ENCODE peak calls at places on chromosomes 7 and 10, in ten cellular contexts. One of them, this sample, is unnamed.

GRCh38 chr10:5720182-5720581 is 35.5 kb downstream of the TASOR2 start:
- DNase-seq in NCI-H1048: no peak
- DNase-seq in omental fat pad: no peak
- DNase-seq in AG04449: no peak
- DNase-seq in T-helper 9 cell: no peak
- DNase-seq in T-cell: no peak
- DNase-seq in GM20000: no peak
- DNase-seq in HuH-7: no peak
- DNase-seq in stimulated activated effector memory CD8-positive, alpha-beta T cell treated with anti-CD3 and anti-CD28 coated beads, Interleukin-12 subunit alpha, Interleukin-12 subunit beta, amount 100 ng/mL, for 72 hours: no peak
- DNase-seq in NB4: no peak
- DNase-seq in this sample: no peak

GRCh38 chr10:126087274-126087673 is 190.9 kb downstream of the FANK1 start:
- DNase-seq in NCI-H1048: no peak
- DNase-seq in omental fat pad: no peak
- DNase-seq in AG04449: no peak
- DNase-seq in T-helper 9 cell: no peak
- DNase-seq in T-cell: no peak
- DNase-seq in GM20000: no peak
- DNase-seq in HuH-7: no peak
- DNase-seq in stimulated activated effector memory CD8-positive, alpha-beta T cell treated with anti-CD3 and anti-CD28 coated beads, Interleukin-12 subunit alpha, Interleukin-12 subunit beta, amount 100 ng/mL, for 72 hours: no peak
- DNase-seq in NB4: no peak
- DNase-seq in this sample: no peak

GRCh38 chr7:30023524-30023923 is 3.0 kb downstream of the FKBP14 start:
- DNase-seq in NCI-H1048: no peak
- DNase-seq in omental fat pad: no peak
- DNase-seq in AG04449: no peak
- DNase-seq in T-helper 9 cell: no peak
- DNase-seq in T-cell: no peak
- DNase-seq in GM20000: no peak
- DNase-seq in HuH-7: no peak
- DNase-seq in stimulated activated effector memory CD8-positive, alpha-beta T cell treated with anti-CD3 and anti-CD28 coated beads, Interleukin-12 subunit alpha, Interleukin-12 subunit beta, amount 100 ng/mL, for 72 hours: no peak
- DNase-seq in NB4: no peak
- DNase-seq in this sample: no peak

GRCh38 chr7:5457245-5457735 is 33.7 kb upstream of the TNRC18 start:
- DNase-seq in NCI-H1048: no peak
- DNase-seq in omental fat pad: no peak
- DNase-seq in AG04449: no peak
- DNase-seq in T-helper 9 cell: no peak
- DNase-seq in T-cell: no peak
- DNase-seq in GM20000: no peak
- DNase-seq in HuH-7: no peak
- DNase-seq in stimulated activated effector memory CD8-positive, alpha-beta T cell treated with anti-CD3 and anti-CD28 coated beads, Interleukin-12 subunit alpha, Interleukin-12 subunit beta, amount 100 ng/mL, for 72 hours: no peak
- DNase-seq in NB4: peak; percentile 92
- DNase-seq in this sample: no peak

GRCh38 chr7:38186593-38187314 is 8.7 kb downstream of the STARD3NL start:
- DNase-seq in NCI-H1048: no peak
- DNase-seq in omental fat pad: no peak
- DNase-seq in AG04449: no peak
- DNase-seq in T-helper 9 cell: no peak
- DNase-seq in T-cell: no peak
- DNase-seq in GM20000: no peak
- DNase-seq in HuH-7: no peak
- DNase-seq in stimulated activated effector memory CD8-positive, alpha-beta T cell treated with anti-CD3 and anti-CD28 coated beads, Interleukin-12 subunit alpha, Interleukin-12 subunit beta, amount 100 ng/mL, for 72 hours: no peak
- DNase-seq in NB4: peak; percentile 41
- DNase-seq in this sample: no peak

GRCh38 chr10:91127341-91128082 is 93.0 kb upstream of the PCGF5 start:
- DNase-seq in NCI-H1048: no peak
- DNase-seq in omental fat pad: no peak
- DNase-seq in AG04449: no peak
- DNase-seq in T-helper 9 cell: no peak
- DNase-seq in T-cell: no peak
- DNase-seq in GM20000: no peak
- DNase-seq in HuH-7: no peak
- DNase-seq in stimulated activated effector memory CD8-positive, alpha-beta T cell treated with anti-CD3 and anti-CD28 coated beads, Interleukin-12 subunit alpha, Interleukin-12 subunit beta, amount 100 ng/mL, for 72 hours: no peak
- DNase-seq in NB4: peak; percentile 26
- DNase-seq in this sample: no peak

GRCh38 chr7:130853503-130854279 is 119.7 kb upstream of the KLF14 start:
- DNase-seq in NCI-H1048: no peak
- DNase-seq in omental fat pad: no peak
- DNase-seq in AG04449: peak; percentile 31
- DNase-seq in T-helper 9 cell: no peak
- DNase-seq in T-cell: no peak
- DNase-seq in GM20000: no peak
- DNase-seq in HuH-7: no peak
- DNase-seq in stimulated activated effector memory CD8-positive, alpha-beta T cell treated with anti-CD3 and anti-CD28 coated beads, Interleukin-12 subunit alpha, Interleukin-12 subunit beta, amount 100 ng/mL, for 72 hours: no peak
- DNase-seq in NB4: no peak
- DNase-seq in this sample: no peak

GRCh38 chr10:104197364-104197763 is 34.8 kb downstream of the CFAP43 start:
- DNase-seq in NCI-H1048: no peak
- DNase-seq in omental fat pad: no peak
- DNase-seq in AG04449: no peak
- DNase-seq in T-helper 9 cell: no peak
- DNase-seq in T-cell: no peak
- DNase-seq in GM20000: no peak
- DNase-seq in HuH-7: no peak
- DNase-seq in stimulated activated effector memory CD8-positive, alpha-beta T cell treated with anti-CD3 and anti-CD28 coated beads, Interleukin-12 subunit alpha, Interleukin-12 subunit beta, amount 100 ng/mL, for 72 hours: no peak
- DNase-seq in NB4: no peak
- DNase-seq in this sample: no peak

GRCh38 chr10:43048301-43049051 is 28.4 kb upstream of the RET start:
- DNase-seq in NCI-H1048: no peak
- DNase-seq in omental fat pad: peak; percentile 14
- DNase-seq in AG04449: peak; percentile 31
- DNase-seq in T-helper 9 cell: no peak
- DNase-seq in T-cell: no peak
- DNase-seq in GM20000: no peak
- DNase-seq in HuH-7: no peak
- DNase-seq in stimulated activated effector memory CD8-positive, alpha-beta T cell treated with anti-CD3 and anti-CD28 coated beads, Interleukin-12 subunit alpha, Interleukin-12 subunit beta, amount 100 ng/mL, for 72 hours: no peak
- DNase-seq in NB4: no peak
- DNase-seq in this sample: peak; percentile 26

GRCh38 chr10:7233259-7233991 is 177.4 kb downstream of the SFMBT2 start:
- DNase-seq in NCI-H1048: no peak
- DNase-seq in omental fat pad: no peak
- DNase-seq in AG04449: no peak
- DNase-seq in T-helper 9 cell: no peak
- DNase-seq in T-cell: no peak
- DNase-seq in GM20000: no peak
- DNase-seq in HuH-7: no peak
- DNase-seq in stimulated activated effector memory CD8-positive, alpha-beta T cell treated with anti-CD3 and anti-CD28 coated beads, Interleukin-12 subunit alpha, Interleukin-12 subunit beta, amount 100 ng/mL, for 72 hours: no peak
- DNase-seq in NB4: no peak
- DNase-seq in this sample: no peak

GRCh38 chr7:137471128-137471527 is 127.6 kb upstream of the PTN start:
- DNase-seq in NCI-H1048: no peak
- DNase-seq in omental fat pad: no peak
- DNase-seq in AG04449: no peak
- DNase-seq in T-helper 9 cell: no peak
- DNase-seq in T-cell: no peak
- DNase-seq in GM20000: no peak
- DNase-seq in HuH-7: no peak
- DNase-seq in stimulated activated effector memory CD8-positive, alpha-beta T cell treated with anti-CD3 and anti-CD28 coated beads, Interleukin-12 subunit alpha, Interleukin-12 subunit beta, amount 100 ng/mL, for 72 hours: no peak
- DNase-seq in NB4: no peak
- DNase-seq in this sample: no peak

GRCh38 chr10:113047151-113047550 is 97.1 kb downstream of the TCF7L2 start:
- DNase-seq in NCI-H1048: no peak
- DNase-seq in omental fat pad: no peak
- DNase-seq in AG04449: no peak
- DNase-seq in T-helper 9 cell: no peak
- DNase-seq in T-cell: no peak
- DNase-seq in GM20000: no peak
- DNase-seq in HuH-7: no peak
- DNase-seq in stimulated activated effector memory CD8-positive, alpha-beta T cell treated with anti-CD3 and anti-CD28 coated beads, Interleukin-12 subunit alpha, Interleukin-12 subunit beta, amount 100 ng/mL, for 72 hours: no peak
- DNase-seq in NB4: no peak
- DNase-seq in this sample: no peak

GRCh38 chr10:129459762-129460539 is 7.1 kb upstream of the MGMT start:
- DNase-seq in NCI-H1048: no peak
- DNase-seq in omental fat pad: no peak
- DNase-seq in AG04449: no peak
- DNase-seq in T-helper 9 cell: no peak
- DNase-seq in T-cell: no peak
- DNase-seq in GM20000: no peak
- DNase-seq in HuH-7: no peak
- DNase-seq in stimulated activated effector memory CD8-positive, alpha-beta T cell treated with anti-CD3 and anti-CD28 coated beads, Interleukin-12 subunit alpha, Interleukin-12 subunit beta, amount 100 ng/mL, for 72 hours: no peak
- DNase-seq in NB4: peak; percentile 68
- DNase-seq in this sample: no peak

GRCh38 chr7:2501947-2502646 is 17.5 kb upstream of the LFNG start:
- DNase-seq in NCI-H1048: no peak
- DNase-seq in omental fat pad: no peak
- DNase-seq in AG04449: no peak
- DNase-seq in T-helper 9 cell: no peak
- DNase-seq in T-cell: no peak
- DNase-seq in GM20000: no peak
- DNase-seq in HuH-7: no peak
- DNase-seq in stimulated activated effector memory CD8-positive, alpha-beta T cell treated with anti-CD3 and anti-CD28 coated beads, Interleukin-12 subunit alpha, Interleukin-12 subunit beta, amount 100 ng/mL, for 72 hours: no peak
- DNase-seq in NB4: no peak
- DNase-seq in this sample: peak; percentile 75

GRCh38 chr10:48289652-48290238 is 15.2 kb upstream of the FRMPD2 start:
- DNase-seq in NCI-H1048: peak; percentile 20
- DNase-seq in omental fat pad: no peak
- DNase-seq in AG04449: no peak
- DNase-seq in T-helper 9 cell: peak; percentile 33
- DNase-seq in T-cell: peak; percentile 18
- DNase-seq in GM20000: peak; percentile 60
- DNase-seq in HuH-7: peak; percentile 34
- DNase-seq in stimulated activated effector memory CD8-positive, alpha-beta T cell treated with anti-CD3 and anti-CD28 coated beads, Interleukin-12 subunit alpha, Interleukin-12 subunit beta, amount 100 ng/mL, for 72 hours: peak; percentile 22
- DNase-seq in NB4: peak; percentile 68
- DNase-seq in this sample: peak; percentile 63

GRCh38 chr7:3558410-3558809 is 257.4 kb downstream of the SDK1 start:
- DNase-seq in NCI-H1048: no peak
- DNase-seq in omental fat pad: no peak
- DNase-seq in AG04449: no peak
- DNase-seq in T-helper 9 cell: no peak
- DNase-seq in T-cell: no peak
- DNase-seq in GM20000: no peak
- DNase-seq in HuH-7: no peak
- DNase-seq in stimulated activated effector memory CD8-positive, alpha-beta T cell treated with anti-CD3 and anti-CD28 coated beads, Interleukin-12 subunit alpha, Interleukin-12 subunit beta, amount 100 ng/mL, for 72 hours: no peak
- DNase-seq in NB4: no peak
- DNase-seq in this sample: no peak

GRCh38 chr10:124063736-124064135 is 29.7 kb downstream of the CHST15 start:
- DNase-seq in NCI-H1048: no peak
- DNase-seq in omental fat pad: no peak
- DNase-seq in AG04449: peak; percentile 83
- DNase-seq in T-helper 9 cell: no peak
- DNase-seq in T-cell: no peak
- DNase-seq in GM20000: no peak
- DNase-seq in HuH-7: no peak
- DNase-seq in stimulated activated effector memory CD8-positive, alpha-beta T cell treated with anti-CD3 and anti-CD28 coated beads, Interleukin-12 subunit alpha, Interleukin-12 subunit beta, amount 100 ng/mL, for 72 hours: no peak
- DNase-seq in NB4: no peak
- DNase-seq in this sample: no peak

GRCh38 chr7:151008143-151008510 is 16.2 kb downstream of the ATG9B start:
- DNase-seq in NCI-H1048: no peak
- DNase-seq in omental fat pad: no peak
- DNase-seq in AG04449: no peak
- DNase-seq in T-helper 9 cell: no peak
- DNase-seq in T-cell: no peak
- DNase-seq in GM20000: no peak
- DNase-seq in HuH-7: no peak
- DNase-seq in stimulated activated effector memory CD8-positive, alpha-beta T cell treated with anti-CD3 and anti-CD28 coated beads, Interleukin-12 subunit alpha, Interleukin-12 subunit beta, amount 100 ng/mL, for 72 hours: no peak
- DNase-seq in NB4: no peak
- DNase-seq in this sample: no peak

GRCh38 chr7:129351320-129351719 is 82.9 kb upstream of the STRIP2 start:
- DNase-seq in NCI-H1048: no peak
- DNase-seq in omental fat pad: no peak
- DNase-seq in AG04449: no peak
- DNase-seq in T-helper 9 cell: no peak
- DNase-seq in T-cell: no peak
- DNase-seq in GM20000: peak; percentile 19
- DNase-seq in HuH-7: no peak
- DNase-seq in stimulated activated effector memory CD8-positive, alpha-beta T cell treated with anti-CD3 and anti-CD28 coated beads, Interleukin-12 subunit alpha, Interleukin-12 subunit beta, amount 100 ng/mL, for 72 hours: no peak
- DNase-seq in NB4: no peak
- DNase-seq in this sample: no peak

GRCh38 chr7:8303904-8304528 is 42.0 kb upstream of the ICA1 start:
- DNase-seq in NCI-H1048: no peak
- DNase-seq in omental fat pad: no peak
- DNase-seq in AG04449: no peak
- DNase-seq in T-helper 9 cell: no peak
- DNase-seq in T-cell: no peak
- DNase-seq in GM20000: no peak
- DNase-seq in HuH-7: peak; percentile 17
- DNase-seq in stimulated activated effector memory CD8-positive, alpha-beta T cell treated with anti-CD3 and anti-CD28 coated beads, Interleukin-12 subunit alpha, Interleukin-12 subunit beta, amount 100 ng/mL, for 72 hours: no peak
- DNase-seq in NB4: no peak
- DNase-seq in this sample: no peak

GRCh38 chr7:112204072-112204775 is 2.0 kb downstream of the DOCK4 start:
- DNase-seq in NCI-H1048: no peak
- DNase-seq in omental fat pad: no peak
- DNase-seq in AG04449: no peak
- DNase-seq in T-helper 9 cell: no peak
- DNase-seq in T-cell: no peak
- DNase-seq in GM20000: no peak
- DNase-seq in HuH-7: no peak
- DNase-seq in stimulated activated effector memory CD8-positive, alpha-beta T cell treated with anti-CD3 and anti-CD28 coated beads, Interleukin-12 subunit alpha, Interleukin-12 subunit beta, amount 100 ng/mL, for 72 hours: no peak
- DNase-seq in NB4: no peak
- DNase-seq in this sample: no peak

GRCh38 chr7:157792954-157793353 is 456.1 kb downstream of the DNAJB6 start:
- DNase-seq in NCI-H1048: no peak
- DNase-seq in omental fat pad: no peak
- DNase-seq in AG04449: no peak
- DNase-seq in T-helper 9 cell: no peak
- DNase-seq in T-cell: no peak
- DNase-seq in GM20000: no peak
- DNase-seq in HuH-7: no peak
- DNase-seq in stimulated activated effector memory CD8-positive, alpha-beta T cell treated with anti-CD3 and anti-CD28 coated beads, Interleukin-12 subunit alpha, Interleukin-12 subunit beta, amount 100 ng/mL, for 72 hours: no peak
- DNase-seq in NB4: peak; percentile 65
- DNase-seq in this sample: no peak

GRCh38 chr7:157017639-157018327 is 7.3 kb upstream of the MNX1 start:
- DNase-seq in NCI-H1048: no peak
- DNase-seq in omental fat pad: no peak
- DNase-seq in AG04449: no peak
- DNase-seq in T-helper 9 cell: no peak
- DNase-seq in T-cell: no peak
- DNase-seq in GM20000: peak; percentile 46
- DNase-seq in HuH-7: no peak
- DNase-seq in stimulated activated effector memory CD8-positive, alpha-beta T cell treated with anti-CD3 and anti-CD28 coated beads, Interleukin-12 subunit alpha, Interleukin-12 subunit beta, amount 100 ng/mL, for 72 hours: no peak
- DNase-seq in NB4: no peak
- DNase-seq in this sample: no peak

GRCh38 chr7:24916463-24917040 is 63.4 kb downstream of the OSBPL3 start:
- DNase-seq in NCI-H1048: no peak
- DNase-seq in omental fat pad: no peak
- DNase-seq in AG04449: no peak
- DNase-seq in T-helper 9 cell: no peak
- DNase-seq in T-cell: no peak
- DNase-seq in GM20000: no peak
- DNase-seq in HuH-7: no peak
- DNase-seq in stimulated activated effector memory CD8-positive, alpha-beta T cell treated with anti-CD3 and anti-CD28 coated beads, Interleukin-12 subunit alpha, Interleukin-12 subunit beta, amount 100 ng/mL, for 72 hours: no peak
- DNase-seq in NB4: no peak
- DNase-seq in this sample: no peak

GRCh38 chr7:79702116-79702515 is 248.6 kb upstream of the MAGI2 start:
- DNase-seq in NCI-H1048: no peak
- DNase-seq in omental fat pad: no peak
- DNase-seq in AG04449: no peak
- DNase-seq in T-helper 9 cell: no peak
- DNase-seq in T-cell: no peak
- DNase-seq in GM20000: no peak
- DNase-seq in HuH-7: no peak
- DNase-seq in stimulated activated effector memory CD8-positive, alpha-beta T cell treated with anti-CD3 and anti-CD28 coated beads, Interleukin-12 subunit alpha, Interleukin-12 subunit beta, amount 100 ng/mL, for 72 hours: no peak
- DNase-seq in NB4: no peak
- DNase-seq in this sample: no peak

GRCh38 chr7:95684037-95684436 is 87.7 kb upstream of the PDK4 start:
- DNase-seq in NCI-H1048: no peak
- DNase-seq in omental fat pad: no peak
- DNase-seq in AG04449: no peak
- DNase-seq in T-helper 9 cell: no peak
- DNase-seq in T-cell: no peak
- DNase-seq in GM20000: peak; percentile 8
- DNase-seq in HuH-7: peak; percentile 13
- DNase-seq in stimulated activated effector memory CD8-positive, alpha-beta T cell treated with anti-CD3 and anti-CD28 coated beads, Interleukin-12 subunit alpha, Interleukin-12 subunit beta, amount 100 ng/mL, for 72 hours: no peak
- DNase-seq in NB4: peak; percentile 28
- DNase-seq in this sample: no peak

GRCh38 chr7:143979999-143980398 is 20.1 kb upstream of the OR6B1 start:
- DNase-seq in NCI-H1048: no peak
- DNase-seq in omental fat pad: no peak
- DNase-seq in AG04449: no peak
- DNase-seq in T-helper 9 cell: no peak
- DNase-seq in T-cell: no peak
- DNase-seq in GM20000: no peak
- DNase-seq in HuH-7: no peak
- DNase-seq in stimulated activated effector memory CD8-positive, alpha-beta T cell treated with anti-CD3 and anti-CD28 coated beads, Interleukin-12 subunit alpha, Interleukin-12 subunit beta, amount 100 ng/mL, for 72 hours: no peak
- DNase-seq in NB4: no peak
- DNase-seq in this sample: peak; percentile 33

GRCh38 chr7:110759069-110759468 is 331.9 kb upstream of the LRRN3 start:
- DNase-seq in NCI-H1048: no peak
- DNase-seq in omental fat pad: no peak
- DNase-seq in AG04449: no peak
- DNase-seq in T-helper 9 cell: no peak
- DNase-seq in T-cell: no peak
- DNase-seq in GM20000: no peak
- DNase-seq in HuH-7: no peak
- DNase-seq in stimulated activated effector memory CD8-positive, alpha-beta T cell treated with anti-CD3 and anti-CD28 coated beads, Interleukin-12 subunit alpha, Interleukin-12 subunit beta, amount 100 ng/mL, for 72 hours: no peak
- DNase-seq in NB4: no peak
- DNase-seq in this sample: no peak